ENCODE peak calls at places on chromosomes 11 and 22, in four cellular contexts. W, K, D and X are unnamed samples.

GRCh38 chr22:22099833-22100812 is 117.5 kb upstream of the TOP3B start:
- DNase-seq in W (no peak), K (no peak), D (no peak), X (no peak)

GRCh38 chr22:49418341-49418894 is 409.3 kb downstream of the BRD1 start:
- DNase-seq in W (no peak), K (no peak), D (no peak), X (no peak)

GRCh38 chr11:8283510-8284272 is 20.0 kb upstream of the LMO1 start:
- DNase-seq in W (no peak), K (peak; percentile 67), D (peak; percentile 21), X (peak; percentile 67)

GRCh38 chr22:49889071-49889470 is 29.2 kb downstream of the ALG12 start:
- DNase-seq in W (no peak), K (no peak), D (peak; percentile 70), X (no peak)

GRCh38 chr11:59142530-59143507 is at the start of gene FAM111A:
- DNase-seq in W (peak; percentile 86), K (peak; percentile 94), D (peak; percentile 89), X (peak; percentile 87)

GRCh38 chr11:406796-407650 is 7.8 kb downstream of the SIGIRR start:
- DNase-seq in W (peak; percentile 85), K (peak; percentile 90), D (peak; percentile 71), X (peak; percentile 71)

GRCh38 chr11:3802016-3802790 is 4.8 kb upstream of the NUP98 start:
- DNase-seq in W (no peak), K (peak; percentile 9), D (peak; percentile 45), X (no peak)

GRCh38 chr11:33695051-33695566 is 5.5 kb downstream of the C11orf91 start:
- DNase-seq in W (no peak), K (no peak), D (no peak), X (peak; percentile 81)

GRCh38 chr11:20000393-20001134 is 159.7 kb downstream of the DBX1 start:
- DNase-seq in W (peak; percentile 30), K (no peak), D (no peak), X (no peak)

GRCh38 chr11:74474316-74474715 is 7.0 kb upstream of the KCNE3 start:
- DNase-seq in W (peak; percentile 20), K (peak; percentile 55), D (no peak), X (no peak)

GRCh38 chr11:96614846-96615245 is 225.0 kb downstream of the JRKL start:
- DNase-seq in W (no peak), K (no peak), D (no peak), X (no peak)

GRCh38 chr22:16801571-16801970 is 23.6 kb downstream of the XKR3 start:
- DNase-seq in W (no peak), K (no peak), D (no peak), X (no peak)

GRCh38 chr11:65552413-65552951 is 5.7 kb downstream of the LTBP3 start:
- DNase-seq in W (no peak), K (no peak), D (no peak), X (no peak)

GRCh38 chr11:107998761-107999160 is 9.9 kb upstream of the CUL5 start:
- DNase-seq in W (no peak), K (no peak), D (no peak), X (no peak)

GRCh38 chr11:44979536-44980399 is 29.1 kb upstream of the TP53I11 start:
- DNase-seq in W (peak; percentile 36), K (peak; percentile 46), D (no peak), X (peak; percentile 91)

GRCh38 chr11:19237813-19238212 is 2.9 kb downstream of the E2F8 start:
- DNase-seq in W (no peak), K (no peak), D (no peak), X (no peak)

GRCh38 chr11:36619502-36619901 is 21.5 kb upstream of the RAG2 start:
- DNase-seq in W (no peak), K (no peak), D (no peak), X (no peak)

GRCh38 chr11:15927866-15928217 is 428.5 kb downstream of the SOX6 start:
- DNase-seq in W (no peak), K (no peak), D (no peak), X (no peak)

GRCh38 chr22:38570841-38571364 is 920 bp upstream of the DMC1 start:
- DNase-seq in W (peak; percentile 37), K (peak; percentile 87), D (peak; percentile 38), X (peak; percentile 41)

GRCh38 chr11:125429174-125429707 is 66.8 kb downstream of the FEZ1 start:
- DNase-seq in W (peak; percentile 53), K (peak; percentile 81), D (peak; percentile 46), X (no peak)

GRCh38 chr22:46251816-46252380 is 1.8 kb upstream of the CDPF1 start:
- DNase-seq in W (no peak), K (no peak), D (no peak), X (no peak)

GRCh38 chr22:46251266-46251665 is 1.2 kb upstream of the CDPF1 start:
- DNase-seq in W (no peak), K (no peak), D (no peak), X (no peak)

GRCh38 chr22:46247443-46247975 is 2.6 kb downstream of the CDPF1 start:
- DNase-seq in W (no peak), K (peak; percentile 51), D (no peak), X (no peak)

GRCh38 chr22:46250035-46250782 is at the start of gene CDPF1:
- DNase-seq in W (peak; percentile 94), K (peak; percentile 97), D (peak; percentile 83), X (peak; percentile 97)

DNA sequence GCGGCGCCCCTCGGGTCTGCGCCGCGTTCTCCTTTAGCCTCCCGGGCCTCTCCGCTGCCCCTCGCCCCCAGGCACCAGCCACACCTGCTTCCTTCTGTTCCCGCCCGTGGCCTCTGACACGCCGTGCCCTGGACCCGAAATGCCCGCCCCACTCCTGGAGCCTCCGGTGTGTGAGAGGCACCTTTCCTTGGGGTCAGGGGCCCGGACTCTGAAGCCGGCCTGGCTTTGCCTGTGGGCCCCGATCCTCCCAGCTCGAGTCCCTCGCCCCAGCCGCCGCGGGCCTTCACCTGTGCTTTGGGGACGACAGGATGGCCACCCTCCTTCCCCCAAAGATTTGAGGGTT is 661 bp upstream of the CDPF1 start:
- DNase-seq in W (no peak), K (peak; percentile 82), D (no peak), X (no peak)
- H3K4me1 ChIP-seq in W (peaks cover 39% of the 10 kb centered on the region), K (no peaks in the 10 kb centered on the region), D (no peaks in the 10 kb centered on the region), X (no peaks in the 10 kb centered on the region)

DNA sequence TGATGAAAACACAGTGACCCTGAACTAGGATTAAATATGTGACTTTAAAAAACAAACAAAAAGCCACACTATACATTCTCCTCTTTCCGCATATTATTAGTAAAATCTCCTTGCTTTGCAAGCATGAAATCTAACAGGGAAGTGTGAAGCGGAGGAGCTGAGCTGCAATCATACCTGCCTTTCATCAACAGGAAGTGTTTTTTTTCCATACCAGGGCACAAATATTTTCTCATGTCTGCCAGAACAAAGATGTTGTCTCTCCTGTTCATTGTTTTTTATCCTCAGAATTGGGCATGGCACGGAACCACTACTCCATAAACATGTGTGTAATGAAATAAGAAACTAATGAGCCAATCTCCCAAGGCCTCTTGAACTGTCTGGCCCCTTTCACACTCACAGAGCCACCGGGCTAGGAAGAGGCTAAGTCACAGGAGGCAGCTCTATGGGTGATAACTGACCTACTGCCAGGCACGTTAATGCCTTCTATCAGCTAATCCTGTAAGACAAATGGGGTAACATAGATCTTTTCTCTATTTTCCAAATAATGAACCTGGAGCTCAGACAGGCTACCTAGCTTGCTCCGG is 124.5 kb downstream of the ETS1 start:
- DNase-seq in W (no peak), K (no peak), D (no peak), X (no peak)
- H3K4me1 ChIP-seq in W (peaks cover 57% of the 10 kb centered on the region), K (peaks cover 10% of the 10 kb centered on the region), D (peaks cover 37% of the 10 kb centered on the region), X (peaks cover 5% of the 10 kb centered on the region)

GRCh38 chr11:26622201-26622600 is 50.1 kb upstream of the MUC15 start:
- DNase-seq in W (no peak), K (no peak), D (no peak), X (no peak)
- H3K4me1 ChIP-seq in W (no peaks in the 10 kb centered on the region), K (no peaks in the 10 kb centered on the region), D (no peaks in the 10 kb centered on the region), X (no peaks in the 10 kb centered on the region)

GRCh38 chr22:41301085-41302015 is at the start of gene ZC3H7B:
- DNase-seq in W (peak; percentile 82), K (peak; percentile 92), D (peak; percentile 77), X (peak; percentile 82)

GRCh38 chr22:41302016-41302767 is 867 bp downstream of the ZC3H7B start:
- DNase-seq in W (no peak), K (no peak), D (peak; percentile 33), X (peak; percentile 72)

GRCh38 chr22:41308054-41308453 is 6.7 kb downstream of the ZC3H7B start:
- DNase-seq in W (no peak), K (no peak), D (peak; percentile 9), X (no peak)

GRCh38 chr22:41308544-41308947 is 7.2 kb downstream of the ZC3H7B start:
- DNase-seq in W (no peak), K (no peak), D (no peak), X (no peak)

GRCh38 chr22:41305646-41306045 is 4.3 kb downstream of the ZC3H7B start:
- DNase-seq in W (no peak), K (no peak), D (peak; percentile 73), X (no peak)
- H3K4me1 ChIP-seq in W (peaks cover 22% of the 10 kb centered on the region), K (peaks cover 3% of the 10 kb centered on the region), D (peaks cover 19% of the 10 kb centered on the region), X (peaks cover 4% of the 10 kb centered on the region)

GRCh38 chr11:117091753-117092477 is 6.3 kb downstream of the SIK3 start:
- DNase-seq in W (no peak), K (no peak), D (no peak), X (no peak)
- H3K4me1 ChIP-seq in W (peaks cover 56% of the 10 kb centered on the region), K (peaks cover 6% of the 10 kb centered on the region), D (peaks cover 11% of the 10 kb centered on the region), X (peaks cover 32% of the 10 kb centered on the region)

GRCh38 chr11:60919320-60919719 is 4.9 kb upstream of the TMEM132A start:
- DNase-seq in W (no peak), K (no peak), D (no peak), X (no peak)
- H3K4me1 ChIP-seq in W (peaks cover 54% of the 10 kb centered on the region), K (no peaks in the 10 kb centered on the region), D (peaks cover 14% of the 10 kb centered on the region), X (peaks cover 9% of the 10 kb centered on the region)